ENCODE peak calls at places on chromosomes 1 and 21, in four cellular contexts. U is epithelial cell of esophagus, X is HTR-8/SVneo, C is activated T-cell treated with anti-CD3 and anti-CD28 coated beads for 4 hours. F is an unnamed sample.

GRCh38 chr1:27868932-27869718 is 3.2 kb upstream of the THEMIS2 start:
- DNase-seq in U (no peak), C (peak), X (no peak), F (no peak)

GRCh38 chr1:16375521-16376359 is 8.7 kb downstream of the SZRD1 start:
- DNase-seq in U (no peak), C (no peak), X (no peak), F (no peak)

GRCh38 chr1:164902491-164902890 is 343.5 kb downstream of the PBX1 start:
- DNase-seq in C (no peak), X (no peak), U (no peak), F (no peak)

GRCh38 chr1:228554107-228554506 is 66.9 kb downstream of the RNF187 start:
- DNase-seq in U (no peak), C (no peak), X (no peak), F (no peak)

GRCh38 chr1:114956570-114956969 is 73.1 kb upstream of the TSHB start:
- DNase-seq in C (no peak), U (peak), X (peak), F (peak)

GRCh38 chr1:224431726-224432125 is 2.9 kb downstream of the WDR26 start:
- DNase-seq in C (no peak), X (no peak), U (no peak), F (no peak)

GRCh38 chr21:43921602-43921978 is 56.6 kb downstream of the AGPAT3 start:
- DNase-seq in U (no peak), C (peak), X (no peak), F (no peak)

GRCh38 chr1:85058781-85059180 is 10.5 kb upstream of the MCOLN3 start:
- DNase-seq in X (no peak), U (no peak), C (no peak), F (no peak)

GRCh38 chr1:153587314-153587713 is 21.7 kb upstream of the S100A2 start:
- DNase-seq in U (no peak), C (no peak), X (no peak), F (no peak)

GRCh38 chr1:91777630-91778300 is 108.2 kb downstream of the TGFBR3 start:
- DNase-seq in C (no peak), X (no peak), U (no peak), F (no peak)

GRCh38 chr1:158830904-158831507 is at the start of gene MNDA:
- DNase-seq in U (no peak), C (no peak), X (no peak), F (no peak)

GRCh38 chr1:213783273-213783672 is 204.5 kb upstream of the PROX1 start:
- DNase-seq in X (no peak), C (no peak), U (no peak), F (no peak)

GRCh38 chr1:85374160-85374559 is 90.8 kb downstream of the DDAH1 start:
- DNase-seq in U (peak), X (peak), C (no peak), F (peak)

GRCh38 chr1:246117066-246117791 is 389.9 kb downstream of the SMYD3 start:
- DNase-seq in X (peak), C (peak), U (peak), F (peak)

GRCh38 chr1:211843507-211844298 is 13.1 kb upstream of the LPGAT1 start:
- DNase-seq in X (no peak), C (no peak), U (no peak), F (peak)

GRCh38 chr1:207139616-207140015 is 35.6 kb downstream of the C4BPA start:
- DNase-seq in U (no peak), X (no peak), C (no peak), F (no peak)

GRCh38 chr21:31873696-31874599 is 1.1 kb downstream of the HUNK start:
- DNase-seq in X (no peak), U (no peak), C (peak), F (no peak)

GRCh38 chr1:208178091-208178529 is 66.1 kb downstream of the PLXNA2 start:
- DNase-seq in U (peak), X (no peak), C (no peak), F (peak)

GRCh38 chr1:54889132-54889725 is 2.2 kb upstream of the DHCR24 start:
- DNase-seq in U (no peak), X (no peak), C (no peak), F (no peak)

GRCh38 chr1:58584082-58584895 is 7.2 kb upstream of the TACSTD2 start:
- DNase-seq in C (no peak), X (peak), U (peak), F (peak)

GRCh38 chr1:84772428-84772943 is 82.2 kb upstream of the SSX2IP start:
- DNase-seq in U (peak), X (peak), C (peak), F (peak)

GRCh38 chr1:8571200-8571984 is 246.0 kb downstream of the RERE start:
- DNase-seq in C (no peak), X (no peak), U (peak), F (peak)

GRCh38 chr21:26920055-26920454 is 46.8 kb downstream of the ADAMTS5 start:
- DNase-seq in U (peak), C (no peak), X (no peak), F (peak)

GRCh38 chr1:235207202-235207565 is 46.1 kb upstream of the RBM34 start:
- DNase-seq in U (no peak), C (no peak), X (no peak), F (no peak)

GRCh38 chr1:202698276-202698675 is 12.0 kb downstream of the SYT2 start:
- DNase-seq in U (no peak), X (no peak), C (no peak), F (no peak)

GRCh38 chr1:61851235-61851634 is 109.0 kb downstream of the PATJ start:
- DNase-seq in U (peak), C (no peak), X (no peak), F (no peak)

GRCh38 chr1:177122461-177122860 is 42.1 kb downstream of the ASTN1 start:
- DNase-seq in X (no peak), U (no peak), C (no peak), F (no peak)

GRCh38 chr21:29164330-29164942 is 34.0 kb downstream of the MAP3K7CL start:
- DNase-seq in C (no peak), X (peak), U (peak), F (peak)

GRCh38 chr1:89271616-89272015 is 1.0 kb downstream of the GBP5 start:
- DNase-seq in X (no peak), C (no peak), U (peak), F (peak)

GRCh38 chr1:41578712-41579335 is 94.3 kb upstream of the EDN2 start:
- DNase-seq in X (peak), C (no peak), U (peak), F (peak)

GRCh38 chr1:173418107-173418985 is 58.8 kb upstream of the PRDX6 start:
- DNase-seq in U (peak), C (no peak), X (no peak), F (no peak)

GRCh38 chr1:38740543-38740942 is 119.0 kb downstream of the RRAGC start:
- DNase-seq in X (peak), C (no peak), U (peak), F (peak)

GRCh38 chr21:44515359-44516165 is 24.4 kb downstream of the KRTAP10-1 start:
- DNase-seq in C (no peak), X (no peak), U (no peak), F (no peak)

GRCh38 chr21:28385845-28386244 is 606.8 kb downstream of the LTN1 start:
- DNase-seq in C (no peak), U (no peak), X (no peak), F (no peak)

GRCh38 chr1:162530318-162530984 is 31.1 kb upstream of the UAP1 start:
- DNase-seq in C (no peak), X (no peak), U (peak), F (peak)

GRCh38 chr1:230308039-230308438 is 118.1 kb downstream of the PGBD5 start:
- DNase-seq in X (peak), U (peak), C (no peak), F (peak)

GRCh38 chr1:160238408-160238807 is 23.9 kb downstream of the DCAF8 start:
- DNase-seq in C (no peak), X (no peak), U (no peak), F (no peak)